ENCODE peak calls at places on chromosomes 6 and 20, in ten cellular contexts. S, Q, D, L, K, P, X, V, Z and G are unnamed samples.

GRCh38 chr20:17161661-17162410 is 65.0 kb upstream of the PCSK2 start:
- DNase-seq in S (no peak), Q (no peak), D (no peak), L (no peak), K (no peak), P (no peak), X (no peak), V (no peak), Z (no peak), G (no peak)

GRCh38 chr6:154080434-154081189 is 41.6 kb downstream of the OPRM1 start:
- DNase-seq in S (no peak), Q (no peak), D (no peak), L (no peak), K (no peak), P (no peak), X (peak; percentile 5), V (no peak), Z (no peak), G (no peak)

GRCh38 chr20:21511850-21512633 is 1.8 kb downstream of the NKX2-2 start:
- DNase-seq in S (no peak), Q (peak; percentile 49), D (no peak), L (no peak), K (no peak), P (no peak), X (no peak), V (no peak), Z (no peak), G (no peak)

GRCh38 chr6:40588480-40588879 is 1.3 kb upstream of the LRFN2 start:
- DNase-seq in S (no peak), Q (no peak), D (no peak), L (no peak), K (no peak), P (no peak), X (no peak), V (no peak), Z (no peak), G (no peak)

GRCh38 chr6:30260036-30260504 is 46.9 kb upstream of the TRIM26 start:
- DNase-seq in S (no peak), Q (no peak), D (peak; percentile 76), L (no peak), K (no peak), P (no peak), X (no peak), V (peak; percentile 54), Z (no peak), G (no peak)

GRCh38 chr6:2818593-2818992 is 23.1 kb downstream of the SERPINB1 start:
- DNase-seq in S (no peak), Q (no peak), D (no peak), L (no peak), K (no peak), P (no peak), X (peak; percentile 74), V (no peak), Z (no peak), G (no peak)

GRCh38 chr20:16025084-16025483 is 548.2 kb downstream of the KIF16B start:
- DNase-seq in S (no peak), Q (no peak), D (no peak), L (no peak), K (no peak), P (no peak), X (no peak), V (no peak), Z (no peak), G (no peak)

GRCh38 chr6:169804427-169804826 is 53.0 kb downstream of the ERMARD start:
- DNase-seq in S (no peak), Q (no peak), D (no peak), L (no peak), K (no peak), P (no peak), X (no peak), V (no peak), Z (no peak), G (no peak)

GRCh38 chr6:54935739-54936138 is 89.2 kb downstream of the FAM83B start:
- DNase-seq in S (no peak), Q (no peak), D (no peak), L (no peak), K (no peak), P (no peak), X (peak; percentile 65), V (no peak), Z (peak; percentile 48), G (no peak)

GRCh38 chr6:116631379-116631990 is 15.2 kb downstream of the RSPH4A start:
- DNase-seq in S (no peak), Q (no peak), D (no peak), L (peak; percentile 35), K (no peak), P (no peak), X (no peak), V (no peak), Z (no peak), G (no peak)

GRCh38 chr6:149053848-149054558 is 263.5 kb upstream of the TAB2 start:
- DNase-seq in S (no peak), Q (no peak), D (no peak), L (no peak), K (no peak), P (no peak), X (no peak), V (no peak), Z (no peak), G (no peak)

GRCh38 chr6:164109770-164110140 is 695.2 kb downstream of the QKI start:
- DNase-seq in S (no peak), Q (peak; percentile 85), D (no peak), L (peak; percentile 33), K (no peak), P (peak; percentile 66), X (peak; percentile 35), V (no peak), Z (no peak), G (peak; percentile 9)

GRCh38 chr6:148309301-148309700 is 33.3 kb upstream of the SASH1 start:
- DNase-seq in S (no peak), Q (no peak), D (no peak), L (no peak), K (no peak), P (no peak), X (no peak), V (no peak), Z (no peak), G (no peak)

GRCh38 chr6:52664185-52664990 is 6.5 kb upstream of the TMEM14A start:
- DNase-seq in S (peak; percentile 90), Q (peak; percentile 87), D (peak; percentile 91), L (peak; percentile 85), K (peak; percentile 58), P (peak; percentile 91), X (peak; percentile 94), V (peak; percentile 86), Z (peak; percentile 88), G (peak; percentile 88)

GRCh38 chr6:44778513-44778912 is 391.0 kb downstream of the CDC5L start:
- DNase-seq in S (no peak), Q (no peak), D (no peak), L (no peak), K (no peak), P (no peak), X (no peak), V (no peak), Z (no peak), G (no peak)

GRCh38 chr6:30481213-30481964 is 7.9 kb upstream of the HLA-E start:
- DNase-seq in S (no peak), Q (no peak), D (peak; percentile 79), L (no peak), K (peak; percentile 26), P (no peak), X (no peak), V (no peak), Z (no peak), G (peak; percentile 37)

GRCh38 chr6:165448210-165448609 is 138.8 kb upstream of the C6orf118 start:
- DNase-seq in S (no peak), Q (no peak), D (no peak), L (no peak), K (no peak), P (no peak), X (no peak), V (no peak), Z (no peak), G (no peak)

DNA sequence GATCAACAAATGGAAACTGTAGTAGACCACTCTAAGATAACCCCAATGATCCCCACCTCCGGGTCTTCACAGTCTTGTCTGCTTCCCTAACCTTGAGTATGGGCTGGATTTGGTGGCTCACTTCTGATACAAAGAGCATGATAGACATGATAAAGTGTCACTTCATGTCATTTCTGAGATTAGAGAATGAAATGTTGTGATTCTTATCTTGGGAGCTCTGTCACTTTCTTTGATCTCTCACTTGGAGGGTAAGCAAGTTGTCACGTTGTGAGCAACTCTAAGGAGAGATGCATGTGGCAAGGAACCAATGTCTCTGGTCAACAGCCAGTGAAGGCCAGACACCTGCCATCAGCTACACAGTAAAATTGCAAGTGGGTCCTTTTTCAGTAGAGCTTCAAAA is 3.0 kb upstream of the GLO1 start:
- DNase-seq in S (no peak), Q (no peak), D (no peak), L (no peak), K (no peak), P (no peak), X (no peak), V (no peak), Z (no peak), G (no peak)
- TF ChIP-seq CTCF in S (no peak), Q (no peak), D (no peak), L (no peak), K (no peak), P (no peak), X (no peak), V (no peak), Z (no peak), G (no peak)

GRCh38 chr6:34237722-34238506 is 1.2 kb downstream of the HMGA1 start:
- DNase-seq in S (no peak), Q (peak; percentile 67), D (peak; percentile 93), L (peak; percentile 57), K (peak; percentile 68), P (no peak), X (no peak), V (no peak), Z (peak; percentile 91), G (peak; percentile 66)
- TF ChIP-seq CTCF in S (peak; percentile 17), Q (peak; percentile 21), D (peak; percentile 49), L (peak; percentile 42), K (no peak), P (no peak), X (peak; percentile 3), V (peak; percentile 30), Z (peak; percentile 80), G (peak; percentile 8)

DNA sequence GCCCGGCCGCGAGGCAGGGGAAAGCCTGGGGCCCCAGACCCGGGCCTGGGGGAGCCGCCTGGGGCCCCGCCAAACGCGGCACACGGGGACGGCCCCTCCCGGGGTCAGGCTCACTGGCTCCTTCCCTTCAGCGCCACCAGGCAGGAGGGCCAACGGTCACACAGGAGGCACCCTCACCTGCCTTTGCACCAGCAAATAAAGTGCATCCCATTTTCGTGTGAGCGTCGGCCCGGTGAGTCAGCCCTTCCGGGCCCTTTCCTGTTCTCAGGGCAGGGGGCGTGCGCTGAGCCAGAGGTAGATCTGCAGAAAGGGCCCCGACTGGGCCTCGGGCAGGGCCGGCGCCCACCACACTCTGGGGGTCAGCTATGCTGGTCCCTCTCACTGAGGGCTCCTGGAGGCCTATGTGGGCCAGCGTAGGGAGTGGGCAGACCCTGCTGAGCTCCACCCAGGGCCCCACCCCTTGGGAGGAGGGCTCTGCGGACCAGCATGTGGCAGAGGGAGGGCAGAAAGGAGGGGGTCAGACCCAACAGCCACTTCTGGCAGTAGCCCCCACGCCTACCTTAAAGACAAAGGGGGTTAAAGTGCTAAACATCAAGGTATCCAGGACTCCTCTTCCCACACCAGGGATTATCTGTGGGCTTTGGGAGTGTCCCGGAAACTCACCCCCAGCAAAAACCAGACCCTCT is 931 bp upstream of the UCKL1 start:
- DNase-seq in S (no peak), Q (peak; percentile 82), D (peak; percentile 92), L (peak; percentile 53), K (peak; percentile 65), P (peak; percentile 61), X (peak; percentile 65), V (no peak), Z (peak; percentile 77), G (peak; percentile 69)
- TF ChIP-seq CTCF in S (peak; percentile 17), Q (peak; percentile 13), D (no peak), L (no peak), K (no peak), P (no peak), X (peak; percentile 17), V (no peak), Z (no peak), G (no peak)

GRCh38 chr20:48189177-48189576 is 403.9 kb upstream of the SULF2 start:
- DNase-seq in S (no peak), Q (no peak), D (no peak), L (no peak), K (no peak), P (no peak), X (peak; percentile 54), V (no peak), Z (peak; percentile 52), G (no peak)
- TF ChIP-seq CTCF in S (peak; percentile 24), Q (no peak), D (no peak), L (no peak), K (no peak), P (no peak), X (no peak), V (no peak), Z (peak; percentile 53), G (no peak)